ENCODE peak calls at places on chromosomes 16 and 17, in five cellular contexts. Y is choroid plexus epithelial cell, N is fibroblast of the aortic adventitia, P is memory B cell, J is H4. W is an unnamed sample.

GRCh38 chr16:30615358-30616076 is 5.3 kb upstream of the ZNF689 start:
- DNase-seq in Y (peak), N (peak), P (peak), J (no peak), W (no peak)

GRCh38 chr17:29664743-29665479 is 42.2 kb upstream of the CORO6 start:
- DNase-seq in Y (peak), N (peak), P (no peak), J (no peak), W (peak)

GRCh38 chr16:66278111-66278531 is 88.4 kb upstream of the CDH5 start:
- DNase-seq in Y (no peak), N (no peak), P (no peak), J (no peak), W (peak)

GRCh38 chr17:27659685-27660084 is 28.7 kb downstream of the LGALS9 start:
- DNase-seq in Y (no peak), N (no peak), P (no peak), J (no peak), W (no peak)

GRCh38 chr17:19354123-19354522 is 8.4 kb downstream of the B9D1 start:
- DNase-seq in Y (peak), N (peak), P (no peak), J (no peak), W (no peak)

GRCh38 chr17:42101513-42102292 is 3.4 kb upstream of the ZNF385C start:
- DNase-seq in Y (peak), N (peak), P (peak), J (no peak), W (peak)

GRCh38 chr16:14345512-14346115 is 274.5 kb downstream of the MRTFB start:
- DNase-seq in Y (no peak), N (no peak), P (no peak), J (no peak), W (no peak)

GRCh38 chr16:68923116-68923515 is 79.8 kb downstream of the TANGO6 start:
- DNase-seq in Y (no peak), N (no peak), P (no peak), J (no peak), W (no peak)

GRCh38 chr17:4980644-4981216 is 6.7 kb downstream of the CAMTA2 start:
- DNase-seq in Y (peak), N (peak), P (peak), J (peak), W (peak)

GRCh38 chr17:18129041-18129502 is 20.5 kb downstream of the MYO15A start:
- DNase-seq in Y (peak), N (peak), P (no peak), J (peak), W (no peak)

GRCh38 chr16:6684076-6684673 is 648.5 kb upstream of the RBFOX1 start:
- DNase-seq in Y (peak), N (no peak), P (no peak), J (peak), W (peak)

GRCh38 chr17:75776399-75777242 is 8.0 kb upstream of the UNK start:
- DNase-seq in Y (peak), N (peak), P (peak), J (peak), W (peak)

GRCh38 chr17:68693466-68693865 is 92.3 kb upstream of the FAM20A start:
- DNase-seq in Y (no peak), N (no peak), P (no peak), J (no peak), W (no peak)

GRCh38 chr17:38320482-38320881 is 23.3 kb downstream of the GPR179 start:
- DNase-seq in Y (no peak), N (no peak), P (no peak), J (peak), W (no peak)

GRCh38 chr16:70428178-70428998 is 10.5 kb downstream of the ST3GAL2 start:
- DNase-seq in Y (peak), N (peak), P (no peak), J (peak), W (peak)

GRCh38 chr17:8109669-8110455 is 8.5 kb downstream of the ALOXE3 start:
- DNase-seq in Y (no peak), N (peak), P (peak), J (no peak), W (peak)

GRCh38 chr17:2929881-2930533 is 133.4 kb downstream of the OR1D5 start:
- DNase-seq in Y (peak), N (peak), P (peak), J (no peak), W (peak)

GRCh38 chr16:56807011-56807675 is 57.9 kb upstream of the SLC12A3 start:
- DNase-seq in Y (peak), N (peak), P (no peak), J (peak), W (peak)

W was measured in LoVo.